ENCODE peak calls at places on chromosomes 6 and 20, in seven cellular contexts. A, H, V, F, L, G and K are unnamed samples.

GRCh38 chr6:124999105-124999764 is 37.0 kb downstream of the RNF217 start:
- DNase-seq in H (no peak), V (no peak), L (no peak), G (no peak), F (no peak), A (no peak), K (no peak)

GRCh38 chr20:53321596-53321995 is 272.0 kb downstream of the ZNF217 start:
- DNase-seq in A (no peak), V (no peak), G (no peak), F (no peak), L (no peak), H (no peak), K (no peak)

GRCh38 chr20:10524034-10524476 is 89.0 kb downstream of the SLX4IP start:
- DNase-seq in F (no peak), V (no peak), H (no peak), A (no peak), L (no peak), G (no peak), K (no peak)

GRCh38 chr6:7933794-7934193 is 23.2 kb upstream of the TXNDC5 start:
- DNase-seq in H (no peak), L (no peak), F (no peak), A (no peak), G (no peak), V (no peak), K (no peak)

GRCh38 chr6:706161-706560 is 13.2 kb upstream of the EXOC2 start:
- DNase-seq in H (no peak), L (no peak), F (no peak), V (no peak), A (no peak), G (no peak), K (no peak)

GRCh38 chr6:85756982-85757381 is 114.3 kb upstream of the SYNCRIP start:
- DNase-seq in F (no peak), A (no peak), L (no peak), V (no peak), H (no peak), G (peak; percentile 3), K (no peak)

GRCh38 chr6:126337323-126337722 is 2.6 kb upstream of the CENPW start:
- DNase-seq in L (no peak), A (no peak), G (no peak), V (no peak), F (no peak), H (no peak), K (no peak)

GRCh38 chr6:1771324-1771723 is 161.6 kb downstream of the FOXC1 start:
- DNase-seq in A (no peak), G (no peak), H (no peak), F (no peak), V (no peak), L (no peak), K (no peak)

GRCh38 chr20:25296094-25297093 is 48.5 kb downstream of the PYGB start:
- DNase-seq in G (peak; percentile 71), V (no peak), L (peak; percentile 26), F (no peak), H (peak; percentile 16), A (no peak), K (no peak)

GRCh38 chr6:169618526-169619490 is 83.0 kb downstream of the WDR27 start:
- DNase-seq in A (no peak), F (no peak), G (no peak), H (no peak), V (no peak), L (no peak), K (no peak)

GRCh38 chr20:52192296-52193007 is 873 bp upstream of the ZFP64 start:
- DNase-seq in H (no peak), A (peak; percentile 52), G (peak; percentile 75), F (no peak), V (no peak), L (no peak), K (peak; percentile 57)

GRCh38 chr6:138410972-138411667 is 7.1 kb downstream of the HEBP2 start:
- DNase-seq in F (no peak), L (no peak), H (no peak), G (no peak), V (no peak), A (no peak), K (no peak)

DNA sequence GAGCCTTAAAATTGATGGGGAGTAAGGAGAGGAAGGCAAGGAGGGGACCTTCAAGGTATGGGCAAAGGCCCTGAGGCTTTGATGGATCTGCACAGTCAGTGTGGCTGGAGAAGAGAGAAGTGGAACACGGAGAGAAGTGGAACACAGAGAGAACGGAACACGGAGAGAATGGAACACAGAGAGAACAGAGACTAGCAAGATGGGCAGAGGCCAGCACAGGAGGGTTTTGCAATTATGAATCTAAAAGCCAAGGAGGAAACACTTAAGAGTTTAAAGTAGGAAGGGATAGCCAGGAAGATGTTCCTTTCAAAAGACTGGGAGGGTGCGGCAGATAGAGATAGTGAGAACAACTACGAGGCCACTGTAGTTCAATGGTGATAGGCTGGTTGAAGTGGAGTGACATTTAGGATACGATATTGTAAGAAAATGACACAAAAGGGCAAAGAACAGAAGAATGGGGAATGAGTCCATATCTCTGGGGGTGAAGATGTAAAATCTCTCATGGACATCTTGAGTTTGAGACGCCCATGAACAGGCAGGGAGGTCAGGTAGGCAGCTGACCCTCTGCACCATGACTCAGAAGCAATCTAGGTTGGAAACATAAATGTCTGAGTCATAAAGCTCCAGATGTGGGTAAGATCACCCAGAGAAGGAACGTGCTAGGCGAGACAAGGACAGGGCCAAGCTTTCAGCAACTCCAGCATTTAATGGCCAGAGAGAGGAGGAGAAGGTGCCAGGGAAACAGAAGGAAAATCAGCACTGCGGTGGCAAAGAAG is 25.4 kb downstream of the ZMYND8 start:
- DNase-seq in V (no peak), H (no peak), G (peak; percentile 82), A (no peak), L (no peak), F (no peak), K (no peak)
- H3K27ac ChIP-seq in V (no peak overlapping the region), H (no peak overlapping the region), G (peak overlapping the region; percentile 94), A (peak overlapping the region; percentile 93), L (peak overlapping the region; percentile 86), F (peak overlapping the region; percentile 40), K (peak overlapping the region; percentile 97)

GRCh38 chr20:58251979-58252591 is 23.6 kb upstream of the ANKRD60 start:
- DNase-seq in L (no peak), A (no peak), H (no peak), F (no peak), V (no peak), G (peak; percentile 97), K (no peak)
- H3K27ac ChIP-seq in L (no peak overlapping the region), A (no peak overlapping the region), H (no peak overlapping the region), F (peak overlapping the region; percentile 5), V (no peak overlapping the region), G (peak overlapping the region; percentile 70), K (no peak overlapping the region)

DNA sequence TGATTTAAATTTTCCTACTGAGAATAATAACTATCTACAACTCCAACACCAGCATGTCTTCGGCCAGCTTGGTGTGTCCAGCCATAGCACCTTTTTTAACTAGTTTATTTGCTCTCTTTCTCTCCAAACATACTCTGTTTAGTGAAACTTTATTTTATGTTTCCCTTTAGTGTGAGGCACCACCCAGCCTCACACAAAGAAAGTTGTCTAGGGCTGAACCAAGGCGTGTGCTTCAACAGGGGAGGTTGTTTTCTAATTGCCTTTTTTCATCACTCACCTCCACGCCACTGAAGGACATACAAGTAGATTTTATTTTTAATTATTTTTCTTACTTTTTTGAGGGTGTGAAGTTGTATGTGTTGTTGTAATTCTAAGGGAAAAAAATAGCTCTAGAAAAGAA is 125.6 kb upstream of the MARCKS start:
- DNase-seq in L (no peak), H (no peak), A (no peak), V (no peak), F (no peak), G (no peak), K (no peak)
- H3K27ac ChIP-seq in L (no peak overlapping the region), H (no peak overlapping the region), A (no peak overlapping the region), V (no peak overlapping the region), F (no peak overlapping the region), G (no peak overlapping the region), K (no peak overlapping the region)

GRCh38 chr6:78910611-78911134 is 43.3 kb downstream of the IRAK1BP1 start:
- DNase-seq in G (no peak), H (no peak), F (no peak), A (no peak), L (peak; percentile 1), V (no peak), K (no peak)

GRCh38 chr6:78908621-78909020 is 41.3 kb downstream of the IRAK1BP1 start:
- DNase-seq in A (no peak), L (no peak), H (no peak), F (no peak), V (no peak), G (no peak), K (no peak)

GRCh38 chr6:78911218-78911617 is 43.9 kb downstream of the IRAK1BP1 start:
- DNase-seq in H (no peak), A (no peak), F (no peak), V (no peak), L (no peak), G (no peak), K (no peak)

GRCh38 chr6:78909391-78909790 is 42.0 kb downstream of the IRAK1BP1 start:
- DNase-seq in A (no peak), G (no peak), H (no peak), F (no peak), L (no peak), V (no peak), K (no peak)
- H3K27ac ChIP-seq in A (no peak overlapping the region), G (no peak overlapping the region), H (no peak overlapping the region), F (no peak overlapping the region), L (no peak overlapping the region), V (no peak overlapping the region), K (no peak overlapping the region)